ENCODE peak calls at places on chromosomes 16 and 17, in five cellular contexts. Q is NCI-H510A treated with DMSO at 0.1 percent for 48 hours, K is cerebellar nuclear complex, J is ACHN, B is NCI-H774. I is an unnamed sample.
A peak's percentile ranks its signal among the peaks of the same experiment; 100 is the strongest.

GRCh38 chr17:50270430-50271172 is 3.7 kb upstream of the TMEM92 start:
- DNase-seq in B (no peak), J (no peak), Q (no peak), K (no peak), I (no peak)

GRCh38 chr16:75566889-75567255 is 693 bp downstream of the GABARAPL2 start:
- DNase-seq in K (no peak), Q (no peak), B (no peak), J (peak; percentile 27), I (no peak)

GRCh38 chr17:7654832-7655540 is 4.3 kb downstream of the ATP1B2 start:
- DNase-seq in B (no peak), Q (no peak), K (no peak), J (no peak), I (no peak)

GRCh38 chr16:4898811-4899473 is 38.0 kb downstream of the PPL start:
- DNase-seq in K (no peak), B (no peak), J (no peak), Q (no peak), I (no peak)

GRCh38 chr17:20010099-20010863 is 1.1 kb downstream of the SPECC1 start:
- DNase-seq in Q (peak; percentile 90), B (no peak), K (peak; percentile 42), J (peak; percentile 80), I (peak; percentile 65)

GRCh38 chr16:29126057-29126494 is 141.2 kb downstream of the LAT start:
- DNase-seq in Q (no peak), K (no peak), B (no peak), J (no peak), I (no peak)

GRCh38 chr17:80743181-80743771 is 198.6 kb downstream of the RPTOR start:
- DNase-seq in B (peak; percentile 28), K (peak; percentile 29), J (no peak), Q (peak; percentile 46), I (no peak)

GRCh38 chr17:28716740-28717577 is 709 bp downstream of the RAB34 start:
- DNase-seq in Q (peak; percentile 34), J (peak; percentile 56), K (no peak), B (no peak), I (no peak)

GRCh38 chr16:89720520-89720858 is 209 bp downstream of the VPS9D1 start:
- DNase-seq in J (peak; percentile 48), B (no peak), Q (no peak), K (no peak), I (no peak)

GRCh38 chr16:31143036-31143888 is 6.6 kb downstream of the PRSS36 start:
- DNase-seq in K (no peak), J (no peak), Q (no peak), B (no peak), I (no peak)

GRCh38 chr17:27379863-27380533 is 76.2 kb upstream of the KSR1 start:
- DNase-seq in J (peak; percentile 45), K (no peak), B (no peak), Q (no peak), I (no peak)

GRCh38 chr16:89115216-89115949 is 21.7 kb downstream of the ACSF3 start:
- DNase-seq in J (no peak), Q (no peak), K (no peak), B (no peak), I (no peak)

GRCh38 chr17:17698869-17699351 is 17.7 kb downstream of the RAI1 start:
- DNase-seq in K (no peak), Q (no peak), B (no peak), J (peak; percentile 65), I (no peak)

GRCh38 chr17:33328129-33328528 is 35.0 kb upstream of the ASIC2 start:
- DNase-seq in Q (no peak), J (peak; percentile 48), K (no peak), B (no peak), I (no peak)

GRCh38 chr17:76088041-76088867 is 9.3 kb downstream of the ZACN start:
- DNase-seq in B (no peak), K (no peak), Q (no peak), J (no peak), I (no peak)

GRCh38 chr17:7982666-7983065 is 19.7 kb upstream of the GUCY2D start:
- DNase-seq in Q (no peak), B (no peak), K (no peak), J (peak; percentile 28), I (no peak)

GRCh38 chr16:70267516-70267915 is 15.8 kb upstream of the EXOSC6 start:
- DNase-seq in J (peak; percentile 66), B (no peak), Q (peak; percentile 3), K (no peak), I (no peak)

GRCh38 chr17:62713096-62713870 is 85.8 kb downstream of the MRC2 start:
- DNase-seq in J (no peak), K (no peak), Q (no peak), B (no peak), I (no peak)

GRCh38 chr17:17018612-17019429 is 23.4 kb upstream of the MPRIP start:
- DNase-seq in B (no peak), J (no peak), Q (peak; percentile 91), K (no peak), I (no peak)

GRCh38 chr16:56013962-56014552 is 138.9 kb upstream of the CES5A start:
- DNase-seq in J (peak; percentile 68), B (no peak), Q (no peak), K (no peak), I (no peak)

GRCh38 chr17:67531291-67531690 is 154.2 kb downstream of the PITPNC1 start:
- DNase-seq in B (peak; percentile 20), Q (no peak), J (no peak), K (peak; percentile 22), I (no peak)

GRCh38 chr17:18217412-18218015 is 7.9 kb upstream of the LLGL1 start:
- DNase-seq in J (peak; percentile 73), Q (peak; percentile 39), B (peak; percentile 6), K (no peak), I (peak; percentile 55)

GRCh38 chr16:10543231-10543630 is 37.2 kb downstream of the EMP2 start:
- DNase-seq in J (no peak), K (no peak), Q (no peak), B (no peak), I (no peak)

I was measured in NCI-H1105.